ENCODE peak calls at places on chromosome 3, in five cellular contexts. N is T-cell; J is activated CD8-positive, alpha-beta memory T cell treated with anti-CD3 and anti-CD28 coated beads for 24 hours; B is tibial artery; K is HEK293T. P is an unnamed sample.

GRCh38 chr3:115100172-115100571 is 46.9 kb downstream of the ZBTB20 start:
- DNase-seq in N (peak; percentile 18), B (no peak), J (no peak), K (peak; percentile 6), P (peak; percentile 5)

GRCh38 chr3:5013021-5013906 is 34.0 kb downstream of the BHLHE40 start:
- DNase-seq in N (no peak), K (no peak), B (peak; percentile 64), J (no peak), P (no peak)

GRCh38 chr3:60841355-60841754 is 409.9 kb downstream of the FHIT start:
- DNase-seq in B (no peak), N (no peak), J (no peak), K (no peak), P (no peak)

GRCh38 chr3:138051946-138052802 is 42.2 kb downstream of the CLDN18 start:
- DNase-seq in J (no peak), K (peak; percentile 63), B (no peak), N (no peak), P (no peak)

GRCh38 chr3:73813291-73813977 is 188.7 kb upstream of the PDZRN3 start:
- DNase-seq in B (no peak), J (no peak), K (no peak), N (no peak), P (no peak)

GRCh38 chr3:59728509-59728908 is 678.7 kb upstream of the CFAP20DC start:
- DNase-seq in J (no peak), N (no peak), B (no peak), K (no peak), P (no peak)

GRCh38 chr3:152405915-152406802 is 137.4 kb downstream of the MBNL1 start:
- DNase-seq in N (no peak), B (no peak), K (peak; percentile 47), J (no peak), P (no peak)

GRCh38 chr3:113151475-113152031 is 59.8 kb upstream of the BOC start:
- DNase-seq in K (peak; percentile 72), J (no peak), N (no peak), B (no peak), P (no peak)

GRCh38 chr3:160278210-160278609 is 53.0 kb downstream of the C3orf80 start:
- DNase-seq in N (no peak), J (no peak), B (no peak), K (no peak), P (no peak)